ENCODE peak calls at places on chromosomes 4 and X, in five cellular contexts. One of them, this sample, is unnamed.

GRCh38 chr4:169225812-169226211 is 44.9 kb downstream of the SH3RF1 start:
- DNase-seq in thoracic aorta: no peak
- DNase-seq in GM06990: no peak
- DNase-seq in endothelial cell: no peak
- DNase-seq in suprapubic skin: no peak
- DNase-seq in this sample: peak

GRCh38 chrX:30665471-30665870 is 12.2 kb downstream of the GK start:
- DNase-seq in endothelial cell: no peak
- DNase-seq in GM06990: no peak
- DNase-seq in thoracic aorta: no peak
- DNase-seq in suprapubic skin: no peak
- DNase-seq in this sample: no peak

GRCh38 chrX:10854594-10854993 is 234.2 kb upstream of the MID1 start:
- DNase-seq in endothelial cell: no peak
- DNase-seq in GM06990: no peak
- DNase-seq in thoracic aorta: no peak
- DNase-seq in suprapubic skin: no peak
- DNase-seq in this sample: no peak

GRCh38 chr4:152719291-152719690 is 39.5 kb upstream of the TMEM154 start:
- DNase-seq in GM06990: no peak
- DNase-seq in thoracic aorta: no peak
- DNase-seq in suprapubic skin: no peak
- DNase-seq in endothelial cell: no peak
- DNase-seq in this sample: no peak

GRCh38 chrX:71103110-71103983 is 3.2 kb downstream of the CXorf65 start:
- DNase-seq in GM06990: peak
- DNase-seq in suprapubic skin: no peak
- DNase-seq in thoracic aorta: no peak
- DNase-seq in endothelial cell: peak
- DNase-seq in this sample: no peak

GRCh38 chrX:153055827-153056748 is at the start of gene PNMA3:
- DNase-seq in GM06990: no peak
- DNase-seq in suprapubic skin: no peak
- DNase-seq in endothelial cell: peak
- DNase-seq in thoracic aorta: no peak
- DNase-seq in this sample: no peak

GRCh38 chrX:56726609-56727008 is 2.4 kb upstream of the NBDY start:
- DNase-seq in thoracic aorta: no peak
- DNase-seq in suprapubic skin: no peak
- DNase-seq in GM06990: no peak
- DNase-seq in endothelial cell: no peak
- DNase-seq in this sample: peak

GRCh38 chrX:77691916-77692315 is 94.1 kb downstream of the ATRX start:
- DNase-seq in GM06990: no peak
- DNase-seq in suprapubic skin: no peak
- DNase-seq in thoracic aorta: no peak
- DNase-seq in endothelial cell: no peak
- DNase-seq in this sample: no peak

GRCh38 chrX:110600745-110601310 is 194.8 kb downstream of the CHRDL1 start:
- DNase-seq in GM06990: no peak
- DNase-seq in thoracic aorta: no peak
- DNase-seq in endothelial cell: no peak
- DNase-seq in suprapubic skin: no peak
- DNase-seq in this sample: no peak

GRCh38 chr4:89928867-89929266 is 34.2 kb downstream of the MMRN1 start:
- DNase-seq in endothelial cell: no peak
- DNase-seq in thoracic aorta: no peak
- DNase-seq in suprapubic skin: no peak
- DNase-seq in GM06990: no peak
- DNase-seq in this sample: no peak

GRCh38 chrX:31279359-31279758 is 207.5 kb upstream of the FTHL17 start:
- DNase-seq in GM06990: no peak
- DNase-seq in endothelial cell: no peak
- DNase-seq in thoracic aorta: no peak
- DNase-seq in suprapubic skin: no peak
- DNase-seq in this sample: peak

GRCh38 chrX:75278991-75279390 is 5.1 kb downstream of the UPRT start:
- DNase-seq in GM06990: no peak
- DNase-seq in endothelial cell: no peak
- DNase-seq in suprapubic skin: no peak
- DNase-seq in thoracic aorta: no peak
- DNase-seq in this sample: no peak

GRCh38 chrX:36336746-36337145 is 417.2 kb downstream of the CFAP47 start:
- DNase-seq in endothelial cell: no peak
- DNase-seq in GM06990: no peak
- DNase-seq in suprapubic skin: no peak
- DNase-seq in thoracic aorta: no peak
- DNase-seq in this sample: no peak

GRCh38 chr4:124974163-124974562 is 261.6 kb upstream of the ANKRD50 start:
- DNase-seq in GM06990: no peak
- DNase-seq in thoracic aorta: no peak
- DNase-seq in suprapubic skin: no peak
- DNase-seq in endothelial cell: no peak
- DNase-seq in this sample: no peak

DNA sequence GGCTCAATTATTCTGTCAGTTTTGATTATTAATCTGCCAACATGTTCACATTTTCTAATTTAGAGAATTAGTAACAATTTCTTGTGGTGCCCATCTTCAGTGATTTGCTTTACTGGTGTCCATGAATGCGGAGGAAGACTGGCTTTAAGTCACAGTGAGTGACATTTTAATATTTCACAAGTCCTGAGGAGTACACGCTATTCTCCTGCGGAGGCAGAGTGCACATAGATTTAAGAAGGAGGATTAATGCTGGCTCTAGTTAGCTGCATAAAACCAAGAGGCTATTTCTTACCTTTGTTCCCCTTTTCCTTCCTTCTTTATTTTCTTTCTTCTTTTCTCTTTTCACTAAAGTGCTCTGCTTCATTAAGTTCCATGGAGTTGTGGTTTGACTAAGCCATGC is 495.2 kb upstream of the IGFBP7 start:
- DNase-seq in suprapubic skin: no peak
- DNase-seq in thoracic aorta: no peak
- DNase-seq in endothelial cell: no peak
- DNase-seq in GM06990: no peak
- DNase-seq in this sample: no peak
- TF ChIP-seq CTCF in suprapubic skin: no peak
- TF ChIP-seq CTCF in thoracic aorta: no peak
- TF ChIP-seq CTCF in endothelial cell: no peak
- TF ChIP-seq CTCF in GM06990: no peak
- TF ChIP-seq CTCF in this sample: no peak

GRCh38 chrX:68824152-68824433 is 4.7 kb upstream of the EFNB1 start:
- DNase-seq in GM06990: no peak
- DNase-seq in thoracic aorta: no peak
- DNase-seq in suprapubic skin: no peak
- DNase-seq in endothelial cell: no peak
- DNase-seq in this sample: no peak

GRCh38 chrX:68824565-68825125 is 4.2 kb upstream of the EFNB1 start:
- DNase-seq in thoracic aorta: no peak
- DNase-seq in suprapubic skin: no peak
- DNase-seq in GM06990: no peak
- DNase-seq in endothelial cell: no peak
- DNase-seq in this sample: no peak

GRCh38 chrX:68821616-68822015 is 7.2 kb upstream of the EFNB1 start:
- DNase-seq in endothelial cell: no peak
- DNase-seq in GM06990: no peak
- DNase-seq in suprapubic skin: no peak
- DNase-seq in thoracic aorta: no peak
- DNase-seq in this sample: no peak

GRCh38 chrX:68823413-68824151 is 5.2 kb upstream of the EFNB1 start:
- DNase-seq in endothelial cell: no peak
- DNase-seq in thoracic aorta: no peak
- DNase-seq in suprapubic skin: no peak
- DNase-seq in GM06990: no peak
- DNase-seq in this sample: no peak

DNA sequence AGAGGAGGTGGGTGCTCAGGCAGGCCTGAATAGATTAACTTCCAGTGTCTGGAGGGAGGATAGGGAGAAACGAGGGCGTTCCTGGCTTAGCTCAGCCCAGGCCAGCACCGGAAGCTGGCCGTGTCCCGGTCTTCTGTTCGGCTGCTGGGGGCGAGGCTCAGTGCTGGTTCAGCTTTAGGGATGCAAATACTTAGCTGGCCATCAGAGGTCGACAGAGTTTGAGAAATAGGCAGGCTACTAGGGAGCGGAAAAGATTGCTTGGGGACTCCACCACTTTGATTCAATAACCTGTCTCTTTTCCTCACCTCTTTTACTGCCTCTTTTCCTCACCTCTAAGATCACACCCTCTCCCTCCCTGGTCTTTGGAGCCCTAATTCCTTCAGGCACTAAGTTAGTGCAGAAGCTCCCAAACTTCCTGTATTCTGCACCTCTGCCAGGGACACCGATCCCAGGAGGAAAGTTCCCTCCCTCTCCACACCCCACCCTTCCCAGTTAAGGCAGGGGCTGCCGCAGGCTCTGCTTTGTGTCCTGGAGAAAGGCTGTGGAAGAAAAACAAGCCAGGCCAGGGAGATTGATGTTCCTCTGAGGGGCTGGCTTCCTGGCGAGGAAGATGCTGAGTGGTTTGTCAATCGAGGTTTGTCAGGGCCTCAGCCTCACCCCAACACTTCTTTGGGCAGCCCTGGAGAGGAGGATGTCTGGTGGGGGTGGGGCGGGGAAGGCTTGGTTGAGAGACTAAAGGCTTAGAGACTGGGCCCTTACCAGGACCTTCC is 6.0 kb upstream of the EFNB1 start:
- DNase-seq in GM06990: no peak
- DNase-seq in thoracic aorta: no peak
- DNase-seq in suprapubic skin: no peak
- DNase-seq in endothelial cell: peak
- DNase-seq in this sample: peak
- TF ChIP-seq CTCF in GM06990: peak
- TF ChIP-seq CTCF in thoracic aorta: peak
- TF ChIP-seq CTCF in suprapubic skin: peak
- TF ChIP-seq CTCF in endothelial cell: no peak
- TF ChIP-seq CTCF in this sample: peak

GRCh38 chr4:75513529-75514130 is 573 bp downstream of the RCHY1 start:
- DNase-seq in thoracic aorta: no peak
- DNase-seq in GM06990: no peak
- DNase-seq in suprapubic skin: no peak
- DNase-seq in endothelial cell: no peak
- DNase-seq in this sample: no peak

GRCh38 chr4:75512336-75513211 is 1.6 kb downstream of the RCHY1 start:
- DNase-seq in endothelial cell: peak
- DNase-seq in thoracic aorta: no peak
- DNase-seq in GM06990: peak
- DNase-seq in suprapubic skin: no peak
- DNase-seq in this sample: peak

GRCh38 chr4:75514949-75515612 is 808 bp downstream of the THAP6 start:
- DNase-seq in thoracic aorta: no peak
- DNase-seq in suprapubic skin: no peak
- DNase-seq in GM06990: peak
- DNase-seq in endothelial cell: no peak
- DNase-seq in this sample: no peak

GRCh38 chr4:75516144-75516543 is 1.9 kb downstream of the THAP6 start:
- DNase-seq in thoracic aorta: no peak
- DNase-seq in endothelial cell: no peak
- DNase-seq in GM06990: no peak
- DNase-seq in suprapubic skin: no peak
- DNase-seq in this sample: no peak

DNA sequence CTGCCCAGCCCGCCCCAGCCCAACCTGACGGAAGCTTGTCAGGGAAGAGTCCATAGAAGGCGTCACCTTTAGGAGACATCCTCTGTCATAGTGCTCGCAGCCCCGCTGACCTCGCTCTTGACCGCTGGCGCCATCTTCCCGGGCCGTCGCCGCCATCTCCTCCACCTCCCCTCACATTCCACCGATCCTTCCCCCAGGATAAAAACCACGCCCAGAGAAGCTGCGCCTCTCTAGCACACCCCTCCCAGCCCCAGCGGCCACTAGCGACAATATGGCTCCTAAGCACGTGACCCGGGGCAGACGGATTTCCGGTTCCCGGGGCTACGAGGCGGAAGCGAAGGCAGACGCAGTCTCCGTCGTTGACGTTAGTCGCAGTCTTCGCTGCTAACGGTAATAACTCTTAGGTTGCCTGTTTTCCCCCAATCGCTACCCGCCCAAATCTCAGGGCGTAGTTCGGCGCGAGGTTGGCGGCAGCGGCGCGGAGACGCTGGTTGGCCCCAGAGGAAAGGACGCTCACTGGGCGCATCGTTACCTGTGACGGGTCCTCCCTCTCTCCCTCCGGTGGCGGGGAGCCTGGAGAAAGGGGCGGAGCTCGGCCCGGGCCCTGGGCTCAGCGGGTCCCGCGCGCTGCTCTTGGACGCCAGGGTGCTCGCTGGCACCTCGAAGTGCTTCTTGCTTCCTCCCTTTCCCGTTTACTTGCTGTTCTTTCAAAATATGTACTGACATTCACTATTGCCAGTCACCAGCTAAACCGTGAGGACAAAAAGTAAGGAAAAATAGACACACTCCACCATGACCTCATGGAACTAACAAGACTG is at the start of the genes RCHY1 and THAP6:
- DNase-seq in GM06990: peak
- DNase-seq in endothelial cell: peak
- DNase-seq in thoracic aorta: peak
- DNase-seq in suprapubic skin: peak
- DNase-seq in this sample: peak
- TF ChIP-seq CTCF in GM06990: no peak
- TF ChIP-seq CTCF in endothelial cell: no peak
- TF ChIP-seq CTCF in thoracic aorta: no peak
- TF ChIP-seq CTCF in suprapubic skin: no peak
- TF ChIP-seq CTCF in this sample: no peak

GRCh38 chr4:148327683-148328082 is 114.5 kb downstream of the NR3C2 start:
- DNase-seq in GM06990: no peak
- DNase-seq in thoracic aorta: no peak
- DNase-seq in endothelial cell: no peak
- DNase-seq in suprapubic skin: no peak
- DNase-seq in this sample: no peak
- TF ChIP-seq CTCF in GM06990: no peak
- TF ChIP-seq CTCF in thoracic aorta: no peak
- TF ChIP-seq CTCF in endothelial cell: no peak
- TF ChIP-seq CTCF in suprapubic skin: no peak
- TF ChIP-seq CTCF in this sample: no peak

GRCh38 chr4:1809754-1810502 is 16.8 kb downstream of the FGFR3 start:
- DNase-seq in thoracic aorta: no peak
- DNase-seq in suprapubic skin: no peak
- DNase-seq in GM06990: peak
- DNase-seq in endothelial cell: peak
- DNase-seq in this sample: peak
- TF ChIP-seq CTCF in thoracic aorta: peak
- TF ChIP-seq CTCF in suprapubic skin: peak
- TF ChIP-seq CTCF in GM06990: peak
- TF ChIP-seq CTCF in endothelial cell: peak
- TF ChIP-seq CTCF in this sample: peak

This sample was measured in HFFc6.